ENCODE peak calls at places on chromosome 14, in eight cellular contexts. N, C, O, K, M, Z, I and Q are unnamed samples.

GRCh38 chr14:88590173-88590572 is 27.3 kb downstream of the ZC3H14 start:
- DNase-seq in Z (no peak), I (no peak), N (no peak), M (no peak), O (no peak), K (no peak), C (peak; percentile 3), Q (no peak)

GRCh38 chr14:50395448-50395847 is 1.2 kb downstream of the CDKL1 start:
- DNase-seq in M (peak; percentile 67), Z (no peak), C (no peak), N (no peak), O (no peak), I (no peak), K (no peak), Q (no peak)

GRCh38 chr14:36657409-36658090 is 4.1 kb upstream of the PAX9 start:
- DNase-seq in C (peak; percentile 89), Z (no peak), K (no peak), N (no peak), M (peak; percentile 20), I (no peak), O (peak; percentile 50), Q (no peak)

GRCh38 chr14:51216602-51217001 is 23.4 kb upstream of the TMX1 start:
- DNase-seq in C (no peak), Z (no peak), K (no peak), N (no peak), I (no peak), M (no peak), O (no peak), Q (no peak)

GRCh38 chr14:75542585-75543091 is 20.4 kb downstream of the BATF start:
- DNase-seq in O (peak; percentile 53), K (peak; percentile 66), C (peak; percentile 36), M (peak; percentile 43), I (peak; percentile 58), Z (peak; percentile 78), N (no peak), Q (peak; percentile 27)

GRCh38 chr14:23319746-23320583 is 1.3 kb upstream of the PABPN1 start:
- DNase-seq in Z (no peak), K (no peak), M (peak; percentile 19), I (no peak), C (no peak), O (no peak), N (no peak), Q (no peak)

GRCh38 chr14:24270537-24271133 is 762 bp downstream of the RABGGTA start:
- DNase-seq in C (no peak), Z (no peak), K (no peak), I (no peak), O (no peak), M (no peak), N (no peak), Q (no peak)

GRCh38 chr14:103629503-103630121 is 601 bp downstream of the KLC1 start:
- DNase-seq in I (no peak), O (peak; percentile 28), K (peak; percentile 20), Z (peak; percentile 21), C (peak; percentile 70), M (peak; percentile 56), N (peak; percentile 68), Q (peak; percentile 38)

GRCh38 chr14:102726191-102726949 is 50.9 kb upstream of the TRAF3 start:
- DNase-seq in O (no peak), M (peak; percentile 42), C (no peak), Z (no peak), K (no peak), N (no peak), I (no peak), Q (no peak)

GRCh38 chr14:80867798-80868197 is 73.7 kb downstream of the CEP128 start:
- DNase-seq in O (no peak), N (no peak), M (no peak), I (no peak), K (no peak), Z (no peak), C (no peak), Q (no peak)

GRCh38 chr14:73403181-73403752 is 55.1 kb downstream of the NUMB start:
- DNase-seq in I (no peak), M (no peak), O (no peak), C (no peak), K (no peak), N (no peak), Z (no peak), Q (no peak)

GRCh38 chr14:92780444-92780843 is 13.7 kb upstream of the GOLGA5 start:
- DNase-seq in C (no peak), Z (no peak), N (no peak), M (no peak), O (no peak), K (no peak), I (no peak), Q (no peak)

GRCh38 chr14:74917646-74918081 is 5.4 kb downstream of the RPS6KL1 start:
- DNase-seq in I (no peak), M (no peak), Z (no peak), N (no peak), O (peak; percentile 77), C (no peak), K (no peak), Q (no peak)

GRCh38 chr14:64095620-64096019 is 198.6 kb downstream of the ESR2 start:
- DNase-seq in O (no peak), M (no peak), I (no peak), Z (no peak), N (no peak), K (no peak), C (peak; percentile 48), Q (no peak)

GRCh38 chr14:36791402-36791801 is 129.7 kb downstream of the PAX9 start:
- DNase-seq in I (no peak), Z (no peak), K (no peak), M (no peak), C (no peak), N (no peak), O (no peak), Q (no peak)

GRCh38 chr14:76375484-76375883 is 453 bp upstream of the ESRRB start:
- DNase-seq in O (no peak), M (no peak), Z (no peak), C (no peak), I (no peak), N (no peak), K (no peak), Q (no peak)

GRCh38 chr14:25803419-25804018 is 753.6 kb upstream of the STXBP6 start:
- DNase-seq in I (no peak), K (no peak), Z (no peak), O (no peak), N (no peak), M (no peak), C (no peak), Q (no peak)

GRCh38 chr14:89037065-89037464 is 212.6 kb downstream of the TTC8 start:
- DNase-seq in M (no peak), C (no peak), I (no peak), K (no peak), Z (no peak), O (no peak), N (no peak), Q (no peak)

GRCh38 chr14:42138406-42138805 is 531.7 kb downstream of the LRFN5 start:
- DNase-seq in N (no peak), K (no peak), O (no peak), M (no peak), I (no peak), C (no peak), Z (no peak), Q (no peak)

GRCh38 chr14:64541261-64541970 is 875 bp downstream of the HSPA2 start:
- DNase-seq in O (no peak), C (no peak), M (peak; percentile 48), K (peak; percentile 18), Z (no peak), N (no peak), I (no peak), Q (no peak)

GRCh38 chr14:68633131-68633991 is 159.5 kb downstream of the ZFP36L1 start:
- DNase-seq in O (no peak), N (peak; percentile 60), M (no peak), K (no peak), I (no peak), C (no peak), Z (no peak), Q (no peak)

GRCh38 chr14:89427426-89428162 is 10.6 kb upstream of the FOXN3 start:
- DNase-seq in M (no peak), O (peak; percentile 51), N (no peak), K (no peak), I (no peak), Z (no peak), C (no peak), Q (no peak)

GRCh38 chr14:94043111-94043755 is 17.1 kb downstream of the OTUB2 start:
- DNase-seq in Z (no peak), M (peak; percentile 4), K (no peak), I (no peak), O (no peak), C (no peak), N (no peak), Q (no peak)

GRCh38 chr14:50036211-50036610 is 80.2 kb downstream of the VCPKMT start:
- DNase-seq in N (no peak), O (peak; percentile 46), M (peak; percentile 46), I (no peak), K (no peak), C (no peak), Z (no peak), Q (no peak)

GRCh38 chr14:70600382-70601157 is at the start of gene MED6:
- DNase-seq in O (peak; percentile 91), N (peak; percentile 84), M (peak; percentile 94), K (peak; percentile 80), Z (peak; percentile 87), I (peak; percentile 86), C (peak; percentile 98), Q (peak; percentile 92)